ENCODE peak calls at places on chromosomes 12 and 14, in four cellular contexts. D, M, E and K are unnamed samples.

GRCh38 chr12:54398995-54399793 is 14.7 kb upstream of the ZNF385A start:
- DNase-seq in M (peak; percentile 86), D (peak; percentile 48), E (peak; percentile 89), K (peak; percentile 93)

GRCh38 chr12:39287409-39287808 is 155.5 kb downstream of the KIF21A start:
- DNase-seq in E (no peak), M (no peak), D (no peak), K (no peak)

GRCh38 chr12:69688021-69688420 is 11.1 kb downstream of the BEST3 start:
- DNase-seq in D (no peak), E (no peak), M (no peak), K (no peak)

GRCh38 chr12:67663121-67663520 is 14.6 kb downstream of the DYRK2 start:
- DNase-seq in E (no peak), M (no peak), D (no peak), K (no peak)

GRCh38 chr12:62930546-62931425 is 4.2 kb downstream of the PPM1H start:
- DNase-seq in E (no peak), D (no peak), M (no peak), K (no peak)

GRCh38 chr12:116708826-116709756 is 28.8 kb downstream of the SPRING1 start:
- DNase-seq in M (no peak), D (peak; percentile 38), E (no peak), K (peak; percentile 76)

GRCh38 chr12:108826807-108827721 is 30.3 kb downstream of the SSH1 start:
- DNase-seq in M (peak; percentile 35), D (no peak), E (no peak), K (no peak)

GRCh38 chr12:5685935-5686334 is 254.0 kb downstream of the NTF3 start:
- DNase-seq in M (no peak), E (no peak), D (no peak), K (no peak)

GRCh38 chr14:89498836-89499235 is 81.8 kb upstream of the FOXN3 start:
- DNase-seq in D (no peak), M (no peak), E (no peak), K (no peak)

GRCh38 chr12:80702889-80703605 is 4.4 kb upstream of the MYF6 start:
- DNase-seq in D (no peak), M (no peak), E (no peak), K (no peak)
- H3K4me3 ChIP-seq in D (no peak overlapping the region), M (no peak overlapping the region), E (no peak overlapping the region), K (no peak overlapping the region)

GRCh38 chr14:62179367-62180018 is 417.3 kb downstream of the SNAPC1 start:
- DNase-seq in E (no peak), M (no peak), D (peak; percentile 13), K (no peak)
- TF ChIP-seq CTCF in E (peak; percentile 52), M (peak; percentile 57), D (peak; percentile 52), K (peak; percentile 31)

GRCh38 chr12:7060353-7060954 is at the start of gene C1S:
- DNase-seq in E (peak; percentile 73), M (peak; percentile 48), D (no peak), K (no peak)
- H3K4me3 ChIP-seq in E (peak within 1 kb of the TSS; percentile 43), M (peak within 1 kb of the TSS; percentile 50), D (no peak within 1 kb of the TSS), K (peak within 1 kb of the TSS; percentile 12)

GRCh38 chr12:52975204-52975603 is 26.3 kb downstream of the KRT18 start:
- DNase-seq in D (no peak), E (no peak), M (no peak), K (no peak)

GRCh38 chr12:52977195-52977594 is 28.3 kb downstream of the KRT18 start:
- DNase-seq in E (no peak), D (no peak), M (no peak), K (no peak)

GRCh38 chr12:52971701-52972329 is 22.9 kb downstream of the KRT18 start:
- DNase-seq in E (no peak), D (no peak), M (no peak), K (peak; percentile 71)

GRCh38 chr12:52976574-52977071 is 27.7 kb downstream of the KRT18 start:
- DNase-seq in E (no peak), M (no peak), D (no peak), K (no peak)

GRCh38 chr12:52975820-52976573 is 27.1 kb downstream of the KRT18 start:
- DNase-seq in D (peak; percentile 73), E (peak; percentile 72), M (peak; percentile 57), K (peak; percentile 82)
- TF ChIP-seq CTCF in D (peak; percentile 90), E (peak; percentile 13), M (no peak), K (no peak)

GRCh38 chr14:94620597-94620996 is 8.4 kb downstream of the SERPINA3 start:
- DNase-seq in M (no peak), E (no peak), D (no peak), K (no peak)

GRCh38 chr14:94619297-94619696 is 7.1 kb downstream of the SERPINA3 start:
- DNase-seq in E (no peak), M (no peak), D (no peak), K (no peak)

GRCh38 chr14:94617366-94617941 is 5.3 kb downstream of the SERPINA3 start:
- DNase-seq in E (no peak), M (no peak), D (no peak), K (no peak)

GRCh38 chr14:94615823-94616570 is 3.8 kb downstream of the SERPINA3 start:
- DNase-seq in E (no peak), D (no peak), M (no peak), K (no peak)

GRCh38 chr14:94617988-94618822 is 6.0 kb downstream of the SERPINA3 start:
- DNase-seq in D (no peak), M (no peak), E (no peak), K (no peak)
- H3K4me3 ChIP-seq in D (no peak overlapping the region), M (no peak overlapping the region), E (no peak overlapping the region), K (no peak overlapping the region)

GRCh38 chr12:12979151-12979550 is 20.9 kb downstream of the HEBP1 start:
- DNase-seq in E (no peak), D (no peak), M (no peak), K (no peak)
- TF ChIP-seq CTCF in E (no peak), D (no peak), M (no peak), K (no peak)

GRCh38 chr12:63991036-63991547 is 146.6 kb downstream of the SRGAP1 start:
- DNase-seq in M (no peak), E (no peak), D (no peak), K (no peak)

GRCh38 chr12:63997198-63997597 is 152.7 kb downstream of the SRGAP1 start:
- DNase-seq in M (no peak), E (no peak), D (no peak), K (no peak)

GRCh38 chr12:64001439-64001838 is 156.9 kb downstream of the SRGAP1 start:
- DNase-seq in D (no peak), M (no peak), E (no peak), K (no peak)

GRCh38 chr12:63994704-63995103 is 150.2 kb downstream of the SRGAP1 start:
- DNase-seq in M (no peak), E (no peak), D (no peak), K (no peak)

DNA sequence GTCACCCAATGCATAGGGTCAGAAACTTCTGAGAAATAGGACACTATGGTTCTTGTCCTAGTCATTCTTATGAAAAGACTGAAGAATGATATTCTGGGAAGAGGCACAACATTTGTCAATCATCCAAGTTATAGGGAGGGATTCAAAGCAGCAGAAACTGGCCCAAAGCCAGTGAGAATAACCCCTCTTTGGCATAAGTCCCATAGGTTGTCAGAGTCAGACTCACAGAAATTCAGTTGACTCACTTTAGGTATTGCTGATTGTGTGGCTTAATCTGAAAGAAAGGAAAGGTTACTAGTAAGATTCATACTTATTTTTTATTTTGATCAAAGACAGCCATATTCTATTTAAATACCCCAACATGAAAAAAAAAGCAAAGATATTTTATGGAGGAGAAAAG is 151.0 kb downstream of the SRGAP1 start:
- DNase-seq in M (no peak), D (no peak), E (no peak), K (no peak)
- H3K4me3 ChIP-seq in M (no peak overlapping the region), D (no peak overlapping the region), E (no peak overlapping the region), K (no peak overlapping the region)

GRCh38 chr14:103078420-103078749 is 5.6 kb upstream of the LBHD2 start:
- DNase-seq in D (peak; percentile 84), M (peak; percentile 88), E (peak; percentile 89), K (peak; percentile 94)
- TF ChIP-seq CTCF in D (peak; percentile 71), M (peak; percentile 68), E (peak; percentile 74), K (peak; percentile 75)